ENCODE peak calls at places on chromosome 4, in eight cellular contexts. Y, P, E, K, U, A, H and T are unnamed samples.

GRCh38 chr4:40122941-40123340 is 66.3 kb downstream of the N4BP2 start:
- DNase-seq in U (no peak), H (no peak), A (no peak), K (no peak), E (no peak), Y (no peak), P (no peak), T (no peak)

GRCh38 chr4:81771721-81772120 is 300.0 kb upstream of the RASGEF1B start:
- DNase-seq in H (no peak), E (no peak), P (no peak), U (no peak), A (no peak), K (no peak), Y (no peak), T (no peak)

GRCh38 chr4:7868892-7869471 is 70.7 kb downstream of the AFAP1 start:
- DNase-seq in K (no peak), A (no peak), H (no peak), U (no peak), E (no peak), P (no peak), Y (no peak), T (no peak)

GRCh38 chr4:1347410-1347864 is 429 bp downstream of the UVSSA start:
- DNase-seq in U (no peak), K (no peak), Y (peak; percentile 51), P (peak; percentile 87), A (peak; percentile 91), H (peak; percentile 93), E (no peak), T (peak; percentile 24)

GRCh38 chr4:56055027-56055976 is 106.6 kb downstream of the CEP135 start:
- DNase-seq in K (no peak), H (no peak), U (no peak), P (no peak), E (no peak), A (no peak), Y (no peak), T (no peak)

GRCh38 chr4:115259651-115260050 is 146.2 kb upstream of the NDST4 start:
- DNase-seq in K (no peak), H (no peak), P (no peak), A (no peak), Y (no peak), E (no peak), U (no peak), T (no peak)

GRCh38 chr4:169398294-169398693 is 127.5 kb upstream of the SH3RF1 start:
- DNase-seq in P (no peak), A (peak; percentile 83), H (peak; percentile 49), U (no peak), E (no peak), K (no peak), Y (no peak), T (peak; percentile 2)

GRCh38 chr4:41178372-41179085 is 35.8 kb downstream of the APBB2 start:
- DNase-seq in A (peak; percentile 82), U (no peak), P (no peak), H (peak; percentile 96), E (no peak), K (no peak), Y (no peak), T (no peak)

GRCh38 chr4:143359794-143360193 is 23.1 kb downstream of the GAB1 start:
- DNase-seq in P (no peak), U (no peak), A (no peak), K (no peak), Y (no peak), H (no peak), E (no peak), T (peak; percentile 43)

GRCh38 chr4:88276952-88277710 is 7.2 kb downstream of the PPM1K start:
- DNase-seq in Y (no peak), P (no peak), U (no peak), A (no peak), K (no peak), E (no peak), H (no peak), T (no peak)

GRCh38 chr4:149371021-149371420 is 444.6 kb downstream of the IQCM start:
- DNase-seq in Y (no peak), A (peak; percentile 81), U (no peak), E (no peak), H (peak; percentile 68), K (no peak), P (peak; percentile 25), T (peak; percentile 2)

GRCh38 chr4:98653890-98654867 is 4.2 kb downstream of the TSPAN5 start:
- DNase-seq in U (no peak), A (peak; percentile 82), H (peak; percentile 97), K (no peak), E (no peak), P (no peak), Y (no peak), T (no peak)

GRCh38 chr4:106530816-106531215 is 162.2 kb upstream of the GIMD1 start:
- DNase-seq in Y (no peak), U (no peak), K (no peak), A (peak; percentile 62), E (no peak), P (no peak), H (peak; percentile 6), T (no peak)

GRCh38 chr4:152708361-152708760 is 28.6 kb upstream of the TMEM154 start:
- DNase-seq in E (no peak), U (no peak), Y (no peak), A (no peak), P (no peak), H (no peak), K (no peak), T (no peak)

GRCh38 chr4:111847256-111848108 is 297.8 kb upstream of the FAM241A start:
- DNase-seq in U (no peak), Y (no peak), E (no peak), H (no peak), A (peak; percentile 13), K (no peak), P (no peak), T (no peak)

GRCh38 chr4:174380699-174381098 is 97.0 kb downstream of the CEP44 start:
- DNase-seq in E (no peak), H (no peak), Y (no peak), K (no peak), A (no peak), P (no peak), U (no peak), T (no peak)

GRCh38 chr4:110289601-110290100 is 91.2 kb upstream of the ELOVL6 start:
- DNase-seq in Y (no peak), P (no peak), U (no peak), A (no peak), K (no peak), H (no peak), E (no peak), T (no peak)

GRCh38 chr4:148922497-148922896 is 480.3 kb upstream of the NR3C2 start:
- DNase-seq in A (no peak), E (no peak), P (no peak), U (no peak), K (no peak), Y (no peak), H (no peak), T (no peak)

GRCh38 chr4:48968814-48969213 is 17.3 kb upstream of the CWH43 start:
- DNase-seq in H (peak; percentile 85), U (no peak), E (no peak), K (no peak), Y (no peak), A (peak; percentile 54), P (no peak), T (no peak)

GRCh38 chr4:160026720-160027119 is 923.8 kb downstream of the RAPGEF2 start:
- DNase-seq in E (no peak), K (no peak), H (peak; percentile 18), A (no peak), P (no peak), Y (no peak), U (no peak), T (no peak)

GRCh38 chr4:165502919-165503907 is 124.4 kb downstream of the CPE start:
- DNase-seq in U (no peak), H (peak; percentile 75), Y (no peak), E (no peak), A (peak; percentile 62), K (no peak), P (peak; percentile 25), T (no peak)

GRCh38 chr4:182193261-182193660 is 49.9 kb upstream of the TENM3 start:
- DNase-seq in K (no peak), E (no peak), U (no peak), Y (no peak), H (no peak), A (no peak), P (no peak), T (no peak)

GRCh38 chr4:188417181-188417580 is 277.9 kb downstream of the TRIML1 start:
- DNase-seq in E (no peak), H (no peak), Y (no peak), A (no peak), K (no peak), U (no peak), P (no peak), T (no peak)

GRCh38 chr4:142128529-142128928 is 492.1 kb downstream of the IL15 start:
- DNase-seq in Y (no peak), K (no peak), E (no peak), U (no peak), A (peak; percentile 20), H (peak; percentile 5), P (no peak), T (no peak)

GRCh38 chr4:8913121-8913857 is 41.6 kb upstream of the HMX1 start:
- DNase-seq in H (no peak), A (no peak), K (no peak), U (no peak), E (no peak), Y (no peak), P (peak; percentile 15), T (no peak)

GRCh38 chr4:54197926-54198325 is 31.2 kb upstream of the PDGFRA start:
- DNase-seq in P (no peak), H (no peak), A (no peak), E (no peak), K (no peak), Y (no peak), U (no peak), T (no peak)

GRCh38 chr4:41134581-41134980 is 79.8 kb downstream of the APBB2 start:
- DNase-seq in K (no peak), A (peak; percentile 39), U (no peak), Y (no peak), E (no peak), H (no peak), P (no peak), T (no peak)

GRCh38 chr4:180960758-180961401 is 1282.3 kb upstream of the TENM3 start:
- DNase-seq in A (peak; percentile 37), K (no peak), E (no peak), H (no peak), Y (no peak), U (no peak), P (no peak), T (no peak)

GRCh38 chr4:4333265-4333706 is 43.2 kb downstream of the ZBTB49 start:
- DNase-seq in Y (no peak), E (no peak), P (no peak), U (no peak), A (peak; percentile 85), H (peak; percentile 58), K (no peak), T (no peak)

GRCh38 chr4:26874110-26874509 is 13.5 kb downstream of the STIM2 start:
- DNase-seq in H (no peak), K (no peak), P (no peak), A (no peak), U (no peak), Y (no peak), E (no peak), T (no peak)

GRCh38 chr4:153465922-153466636 is at the start of gene TMEM131L:
- DNase-seq in U (peak; percentile 65), H (peak; percentile 71), E (peak; percentile 74), Y (no peak), P (peak; percentile 88), K (no peak), A (peak; percentile 86), T (no peak)

GRCh38 chr4:21946858-21947257 is 1.7 kb downstream of the KCNIP4 start:
- DNase-seq in U (no peak), K (no peak), P (no peak), Y (no peak), E (no peak), A (no peak), H (no peak), T (no peak)